ENCODE peak calls at places on chromosome 13, in eight cellular contexts. H is thoracic aorta, O is pancreas, U is mesenchymal stem cell, I is ascending aorta, K is colonic mucosa, F is esophagus muscularis mucosa, Z is mesendoderm. G is an unnamed sample.

GRCh38 chr13:99980201-99981114 is 1.1 kb upstream of the ZIC2 start:
- DNase-seq in H (no peak), O (peak; percentile 68), U (peak; percentile 54), F (no peak), K (peak; percentile 79), Z (peak; percentile 93), I (peak; percentile 72), G (peak; percentile 68)

GRCh38 chr13:40155176-40155575 is 499.7 kb downstream of the COG6 start:
- DNase-seq in K (no peak), I (no peak), F (no peak), Z (no peak), H (no peak), O (no peak), U (no peak), G (no peak)

GRCh38 chr13:39394811-39395685 is 207.9 kb downstream of the LHFPL6 start:
- DNase-seq in I (no peak), Z (peak; percentile 81), U (no peak), K (no peak), F (no peak), O (no peak), H (no peak), G (no peak)

GRCh38 chr13:97911311-97912138 is 42.0 kb upstream of the IPO5 start:
- DNase-seq in U (no peak), H (no peak), F (no peak), O (peak; percentile 17), K (no peak), I (no peak), Z (peak; percentile 73), G (no peak)

GRCh38 chr13:73228546-73228945 is 169.7 kb downstream of the KLF5 start:
- DNase-seq in O (no peak), Z (no peak), F (no peak), K (no peak), H (no peak), I (no peak), U (peak; percentile 23), G (no peak)

GRCh38 chr13:38766799-38767198 is 79.9 kb downstream of the FREM2 start:
- DNase-seq in H (no peak), F (no peak), O (no peak), I (no peak), K (no peak), Z (no peak), U (no peak), G (no peak)

GRCh38 chr13:45849408-45849807 is 2.1 kb downstream of the SIAH3 start:
- DNase-seq in I (no peak), K (no peak), Z (no peak), F (no peak), O (no peak), H (no peak), U (no peak), G (no peak)

GRCh38 chr13:101360525-101360924 is 55.8 kb downstream of the NALCN start:
- DNase-seq in Z (no peak), I (no peak), U (no peak), F (no peak), H (no peak), O (no peak), K (no peak), G (no peak)

GRCh38 chr13:29707876-29708543 is 112.5 kb upstream of the SLC7A1 start:
- DNase-seq in O (peak; percentile 42), U (peak; percentile 51), Z (peak; percentile 84), I (no peak), F (no peak), K (peak; percentile 35), H (no peak), G (no peak)

GRCh38 chr13:108121406-108121805 is 93.9 kb downstream of the LIG4 start:
- DNase-seq in O (no peak), F (no peak), I (no peak), Z (peak; percentile 25), U (no peak), K (no peak), H (no peak), G (no peak)

DNA sequence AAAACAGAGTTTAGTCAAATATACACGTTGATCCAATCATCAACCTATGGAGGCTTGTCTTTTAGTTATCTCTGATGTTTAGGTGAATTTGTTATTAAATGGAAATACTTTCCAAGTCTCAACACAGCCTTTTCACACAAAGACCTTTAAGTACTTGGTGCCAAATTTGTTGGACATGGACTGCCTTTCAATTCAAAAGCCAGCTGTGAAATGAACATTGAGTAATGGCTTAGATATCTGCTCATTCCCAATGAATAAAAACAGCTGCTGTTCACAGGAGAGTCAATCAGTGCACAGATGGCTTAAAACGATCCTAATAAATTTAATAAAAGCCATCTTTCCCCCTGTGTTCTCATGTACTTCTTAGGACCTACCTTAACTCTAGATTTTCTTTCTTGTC is 19.9 kb upstream of the DHRS12 start:
- DNase-seq in Z (no peak), F (no peak), U (no peak), O (no peak), H (no peak), K (no peak), I (no peak), G (no peak)
- H3K4me1 ChIP-seq in Z (peaks cover 9% of the 10 kb centered on the region), F (peaks cover 40% of the 10 kb centered on the region), U (peaks cover 2% of the 10 kb centered on the region), O (no peaks in the 10 kb centered on the region), H (peaks cover 4% of the 10 kb centered on the region), K (no peaks in the 10 kb centered on the region), I (no peaks in the 10 kb centered on the region), G (peaks cover 52% of the 10 kb centered on the region)

GRCh38 chr13:44299142-44299541 is 74.5 kb upstream of the SERP2 start:
- DNase-seq in K (no peak), H (no peak), Z (no peak), O (no peak), I (no peak), F (no peak), U (no peak), G (no peak)
- H3K4me1 ChIP-seq in K (no peaks in the 10 kb centered on the region), H (peaks cover 24% of the 10 kb centered on the region), Z (no peaks in the 10 kb centered on the region), O (no peaks in the 10 kb centered on the region), I (peaks cover 26% of the 10 kb centered on the region), F (peaks cover 47% of the 10 kb centered on the region), U (peaks cover 5% of the 10 kb centered on the region), G (peaks cover 55% of the 10 kb centered on the region)

GRCh38 chr13:42392180-42392579 is 120.2 kb downstream of the AKAP11 start:
- DNase-seq in K (no peak), F (no peak), Z (no peak), I (no peak), O (no peak), U (no peak), H (no peak), G (no peak)
- H3K4me1 ChIP-seq in K (no peaks in the 10 kb centered on the region), F (no peaks in the 10 kb centered on the region), Z (no peaks in the 10 kb centered on the region), I (no peaks in the 10 kb centered on the region), O (no peaks in the 10 kb centered on the region), U (no peaks in the 10 kb centered on the region), H (no peaks in the 10 kb centered on the region), G (no peaks in the 10 kb centered on the region)

DNA sequence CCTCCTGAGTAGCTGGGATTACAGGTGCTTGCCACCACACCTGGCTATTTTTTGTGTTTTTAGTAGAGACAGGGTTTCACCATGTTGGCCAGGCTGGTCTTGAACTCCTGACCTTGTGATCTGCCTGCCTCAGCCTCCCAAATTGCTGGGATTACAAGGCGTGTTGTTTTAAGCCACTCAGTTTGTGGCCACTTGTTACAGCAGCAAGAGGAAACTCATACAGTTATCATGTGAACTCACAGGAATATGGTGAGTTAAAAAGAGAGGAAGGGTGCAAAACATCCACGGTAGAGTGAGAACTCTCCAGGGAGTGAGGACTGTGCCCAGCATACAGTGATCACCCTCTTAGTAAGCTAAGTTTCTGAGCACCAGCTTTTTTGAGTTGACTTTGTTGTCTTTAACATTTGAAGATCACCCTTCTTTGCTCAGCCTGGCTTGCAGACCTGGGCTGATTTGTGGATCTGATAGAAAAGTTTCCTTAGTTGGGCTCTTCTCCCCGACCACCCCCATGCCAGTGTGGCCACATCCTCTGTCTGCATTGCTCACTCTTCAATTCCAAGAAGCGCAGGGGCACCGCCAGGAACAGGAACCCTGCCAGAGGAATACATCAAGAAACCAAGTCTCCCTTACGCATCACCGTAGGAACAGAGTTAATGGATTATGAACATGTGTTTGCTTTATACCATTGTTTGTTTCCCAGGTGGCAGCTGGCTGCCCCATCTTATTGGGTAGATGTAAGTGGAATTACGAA is 16.0 kb downstream of the ALOX5AP start:
- DNase-seq in Z (no peak), O (no peak), H (no peak), F (no peak), U (no peak), I (no peak), K (no peak), G (no peak)
- H3K4me1 ChIP-seq in Z (peaks cover 2% of the 10 kb centered on the region), O (no peaks in the 10 kb centered on the region), H (no peaks in the 10 kb centered on the region), F (no peaks in the 10 kb centered on the region), U (peaks cover 10% of the 10 kb centered on the region), I (peaks cover 3% of the 10 kb centered on the region), K (peaks cover 6% of the 10 kb centered on the region), G (peaks cover 27% of the 10 kb centered on the region)

G was measured in heart right ventricle.